ENCODE peak calls at places on chromosomes 16 and 17, in six cellular contexts. N, D, P, Z, U and F are unnamed samples.

GRCh38 chr17:30113213-30113612 is 3.4 kb upstream of the NSRP1 start:
- DNase-seq in U (no peak), D (no peak), Z (no peak), P (no peak), N (no peak), F (no peak)

GRCh38 chr17:73591278-73592078 is 52.8 kb downstream of the SDK2 start:
- DNase-seq in Z (no peak), U (no peak), N (peak; percentile 64), P (no peak), D (no peak), F (peak; percentile 34)

GRCh38 chr17:7237761-7238417 is 1.4 kb downstream of the PHF23 start:
- DNase-seq in N (peak; percentile 64), D (no peak), P (peak; percentile 70), U (peak; percentile 86), Z (peak; percentile 77), F (peak; percentile 62)

GRCh38 chr16:54425068-54425467 is 138.5 kb upstream of the IRX3 start:
- DNase-seq in U (no peak), N (no peak), P (no peak), D (no peak), Z (no peak), F (no peak)

GRCh38 chr16:6558133-6558532 is 774.5 kb upstream of the RBFOX1 start:
- DNase-seq in P (no peak), N (no peak), D (no peak), U (no peak), Z (no peak), F (no peak)

GRCh38 chr16:11494433-11494832 is 92.3 kb downstream of the LITAF start:
- DNase-seq in U (no peak), D (no peak), Z (no peak), N (no peak), P (no peak), F (no peak)

GRCh38 chr17:41580651-41581365 is 5.9 kb downstream of the KRT14 start:
- DNase-seq in U (no peak), P (no peak), N (no peak), Z (no peak), D (no peak), F (no peak)

GRCh38 chr17:80286638-80286960 is 25.9 kb downstream of the RNF213 start:
- DNase-seq in U (no peak), P (no peak), Z (no peak), N (no peak), D (no peak), F (no peak)

GRCh38 chr17:48625502-48626201 is 506 bp downstream of the HOXB9 start:
- DNase-seq in D (no peak), N (peak; percentile 36), Z (no peak), U (no peak), P (peak; percentile 92), F (peak; percentile 28)

GRCh38 chr17:1469231-1469852 is 13.3 kb upstream of the CRK start:
- DNase-seq in Z (no peak), D (no peak), U (no peak), N (no peak), P (no peak), F (no peak)

GRCh38 chr16:11572301-11572995 is 14.3 kb downstream of the LITAF start:
- DNase-seq in N (peak; percentile 86), P (no peak), Z (no peak), D (no peak), U (no peak), F (peak; percentile 63)

GRCh38 chr17:32253117-32253611 is 12.5 kb upstream of the RHBDL3 start:
- DNase-seq in Z (peak; percentile 82), N (peak; percentile 34), U (peak; percentile 77), P (peak; percentile 78), D (peak; percentile 67), F (peak; percentile 32)

GRCh38 chr17:65774787-65775186 is 213.3 kb upstream of the AXIN2 start:
- DNase-seq in P (no peak), N (no peak), U (no peak), Z (no peak), D (no peak), F (no peak)

GRCh38 chr17:57350266-57350665 is 93.9 kb downstream of the MSI2 start:
- DNase-seq in D (no peak), Z (peak; percentile 79), U (peak; percentile 49), N (no peak), P (no peak), F (no peak)
- H3K27ac ChIP-seq in D (no peak overlapping the region), Z (no peak overlapping the region), U (no peak overlapping the region), N (no peak overlapping the region), P (no peak overlapping the region), F (no peak overlapping the region)

DNA sequence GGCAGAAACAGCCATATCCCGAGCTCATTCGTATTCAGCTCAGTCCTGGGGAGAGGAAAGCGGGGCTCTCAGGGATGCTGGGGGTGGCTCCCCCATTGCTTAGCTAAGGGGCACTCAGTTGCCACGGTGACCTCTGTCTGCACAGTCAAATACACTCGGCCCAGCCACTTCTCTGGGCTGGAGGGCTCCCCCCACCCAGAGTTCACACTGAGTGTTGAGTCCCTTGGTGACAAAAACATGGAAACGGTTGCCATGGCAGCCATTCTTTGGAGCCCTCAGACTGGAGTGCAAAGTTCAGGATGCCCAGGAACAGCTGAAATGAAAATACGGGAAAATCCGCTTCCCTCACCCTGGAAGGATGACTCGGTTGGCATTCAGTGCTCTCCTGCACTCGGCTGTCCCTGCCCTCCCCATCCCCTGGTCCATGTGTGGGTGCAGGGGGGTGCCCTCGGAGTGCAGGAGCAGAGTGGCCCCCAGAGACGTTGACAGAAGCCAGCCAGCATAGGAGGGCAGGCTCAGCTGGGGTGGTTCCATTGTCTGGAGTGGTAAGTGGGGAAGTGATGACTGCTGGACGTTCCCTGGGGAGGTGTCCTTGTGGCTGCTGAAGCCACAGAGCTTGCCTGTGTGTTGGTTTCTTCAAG is 216.5 kb downstream of the NTN1 start:
- DNase-seq in N (no peak), Z (no peak), P (no peak), D (no peak), U (no peak), F (no peak)
- H3K4me3 ChIP-seq in N (no peak overlapping the region), Z (no peak overlapping the region), P (no peak overlapping the region), D (no peak overlapping the region), U (no peak overlapping the region), F (no peak overlapping the region)

DNA sequence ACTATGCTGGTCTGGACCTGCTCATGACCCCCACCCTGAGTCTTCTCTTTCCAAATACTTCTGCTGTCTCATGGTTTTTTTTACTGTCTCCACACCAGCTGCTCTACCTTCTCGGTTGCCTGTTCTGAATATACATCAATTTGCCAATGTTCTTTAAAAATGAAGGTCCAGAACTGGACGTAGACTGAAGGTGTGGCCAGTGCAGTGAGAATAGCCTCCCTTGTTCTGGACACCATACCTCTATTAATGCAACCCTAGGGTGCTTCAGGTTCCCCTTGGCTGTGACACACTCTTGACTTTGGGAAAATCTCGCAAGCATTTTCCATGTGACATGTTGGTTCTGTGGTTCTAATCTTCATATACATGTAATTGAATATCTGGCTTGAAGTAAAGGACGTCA is 15.3 kb upstream of the IL21R start:
- DNase-seq in Z (no peak), U (no peak), P (no peak), D (no peak), N (no peak), F (no peak)
- H3K9me3 ChIP-seq in Z (peaks cover 23% of the 10 kb centered on the region), U (peaks cover 8% of the 10 kb centered on the region), P (peaks cover 20% of the 10 kb centered on the region), D (peaks cover 4% of the 10 kb centered on the region), N (no peaks in the 10 kb centered on the region), F (no peaks in the 10 kb centered on the region)

DNA sequence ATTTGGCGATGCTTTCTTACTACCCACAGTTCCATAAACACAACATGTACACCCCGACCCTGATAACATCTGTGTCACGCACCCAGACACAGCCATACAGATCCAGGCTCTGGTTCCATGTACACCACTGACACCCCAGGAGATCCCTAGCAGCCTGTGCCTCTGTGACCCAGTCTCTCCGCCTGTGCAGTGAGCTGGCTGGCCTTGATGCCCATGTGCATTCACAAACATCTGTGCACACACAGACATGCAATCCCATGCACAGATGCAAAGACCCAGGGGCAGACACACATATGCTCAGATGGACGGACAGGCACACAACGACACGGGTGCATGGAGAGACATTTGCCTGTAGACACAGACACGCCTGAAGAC is 4.1 kb downstream of the CCDC102A start:
- DNase-seq in Z (no peak), P (no peak), D (no peak), N (no peak), U (no peak), F (no peak)
- H3K27ac ChIP-seq in Z (no peak overlapping the region), P (no peak overlapping the region), D (no peak overlapping the region), N (no peak overlapping the region), U (no peak overlapping the region), F (peak overlapping the region; percentile 42)

GRCh38 chr17:44970136-44970737 is 2.1 kb upstream of the C1QL1 start:
- DNase-seq in N (no peak), P (peak; percentile 46), Z (no peak), U (peak; percentile 35), D (no peak), F (no peak)
- H3K4me3 ChIP-seq in N (peak overlapping the region; percentile 6), P (peak overlapping the region; percentile 60), Z (peak overlapping the region; percentile 39), U (peak overlapping the region; percentile 62), D (no peak overlapping the region), F (peak overlapping the region; percentile 23)